ENCODE peak calls at places on chromosomes 12 and 14, in nine cellular contexts. S is PC-3, V is neural progenitor cell, O is GM23248, D is OCI-LY7, R is HCT116, Y is SK-N-SH, J is hepatocyte, L is MM.1S. X is an unnamed sample.
A peak's percentile ranks its signal among the peaks of the same experiment; 100 is the strongest.

GRCh38 chr14:34211732-34212131 is 250.3 kb downstream of the SPTSSA start:
- DNase-seq in S (peak; percentile 51), V (no peak), O (peak; percentile 74), D (no peak), R (no peak), Y (no peak), J (no peak), L (no peak), X (no peak)

GRCh38 chr12:31687101-31687527 is 27.6 kb downstream of the ETFBKMT start:
- DNase-seq in S (no peak), V (no peak), O (no peak), D (peak; percentile 88), R (no peak), Y (no peak), J (no peak), L (peak; percentile 7), X (no peak)

GRCh38 chr14:24167527-24168114 is 4.3 kb upstream of the REC8 start:
- DNase-seq in S (no peak), V (no peak), O (no peak), D (no peak), R (no peak), Y (no peak), J (no peak), L (no peak), X (no peak)

GRCh38 chr12:103928736-103929050 is 1.5 kb upstream of the HSP90B1 start:
- DNase-seq in S (no peak), V (no peak), O (no peak), D (peak; percentile 74), R (no peak), Y (no peak), J (peak; percentile 17), L (peak; percentile 77), X (peak; percentile 11)

GRCh38 chr14:32382704-32383103 is 53.6 kb downstream of the AKAP6 start:
- DNase-seq in S (peak; percentile 59), V (peak; percentile 64), O (peak; percentile 53), D (no peak), R (no peak), Y (peak; percentile 34), J (no peak), L (peak; percentile 10), X (peak; percentile 36)

GRCh38 chr12:109358154-109358869 is 10.6 kb downstream of the MYO1H start:
- DNase-seq in S (no peak), V (no peak), O (peak; percentile 45), D (no peak), R (no peak), Y (peak; percentile 25), J (no peak), L (peak; percentile 52), X (no peak)

GRCh38 chr14:28754209-28754985 is 12.2 kb upstream of the FOXG1 start:
- DNase-seq in S (peak; percentile 78), V (peak; percentile 72), O (peak; percentile 71), D (peak; percentile 32), R (no peak), Y (peak; percentile 58), J (peak; percentile 64), L (peak; percentile 12), X (peak; percentile 79)

GRCh38 chr12:24776856-24777255 is 172.0 kb downstream of the BCAT1 start:
- DNase-seq in S (no peak), V (no peak), O (no peak), D (no peak), R (no peak), Y (no peak), J (no peak), L (no peak), X (no peak)

GRCh38 chr12:111384596-111384995 is 15.7 kb upstream of the PHETA1 start:
- DNase-seq in S (peak; percentile 84), V (no peak), O (no peak), D (no peak), R (no peak), Y (no peak), J (no peak), L (no peak), X (no peak)

GRCh38 chr12:64669270-64669842 is 59.1 kb downstream of the RASSF3 start:
- DNase-seq in S (peak; percentile 41), V (no peak), O (no peak), D (peak; percentile 77), R (no peak), Y (peak; percentile 47), J (no peak), L (peak; percentile 78), X (peak; percentile 42)
- TF ChIP-seq EZH2phosphoT487 in S (no peak), V (no peak), O (no peak), D (no peak), R (no peak), Y (no peak), J (no peak), L (no peak), X (no peak)

DNA sequence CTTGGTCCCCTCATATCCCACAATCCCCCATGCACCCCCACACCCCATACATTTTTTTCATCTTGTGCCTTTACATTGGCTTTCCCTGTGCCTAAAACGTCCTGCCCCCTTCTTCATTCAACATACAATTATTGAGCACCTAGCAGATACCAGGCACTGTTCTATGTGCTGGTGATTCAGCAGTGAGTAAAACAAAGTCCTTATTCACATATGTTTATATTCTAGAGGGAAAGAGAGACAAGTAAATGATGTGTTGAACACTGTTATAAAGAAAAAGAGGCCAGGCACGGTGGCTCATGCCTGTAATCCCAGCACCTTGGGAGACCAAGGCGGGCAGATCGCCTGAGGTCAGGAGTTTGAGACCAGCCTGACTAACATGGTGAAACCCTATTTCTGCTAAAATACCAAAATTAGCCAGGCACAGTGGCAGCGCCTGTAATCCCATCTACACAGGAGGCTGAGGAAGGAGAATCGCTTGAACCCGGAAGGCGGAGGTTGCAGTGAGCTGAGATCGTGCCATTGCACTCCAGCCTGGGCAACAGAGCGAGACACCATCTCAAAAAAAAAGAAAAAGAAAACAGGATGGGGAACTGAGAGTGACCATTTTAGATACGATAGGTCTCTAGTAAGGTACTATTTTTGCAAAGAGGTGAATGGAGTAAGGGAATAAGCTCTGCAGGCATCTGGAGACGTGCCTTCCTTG is 12.2 kb downstream of the SLC7A7 start:
- DNase-seq in S (no peak), V (no peak), O (no peak), D (peak; percentile 53), R (no peak), Y (no peak), J (no peak), L (no peak), X (no peak)
- TF ChIP-seq EZH2phosphoT487 in S (no peak), V (no peak), O (no peak), D (no peak), R (no peak), Y (no peak), J (no peak), L (no peak), X (no peak)

GRCh38 chr14:100106260-100106659 is 41.0 kb downstream of the EVL start:
- DNase-seq in S (no peak), V (no peak), O (no peak), D (no peak), R (no peak), Y (no peak), J (no peak), L (no peak), X (no peak)
- TF ChIP-seq EZH2phosphoT487 in S (no peak), V (no peak), O (no peak), D (no peak), R (no peak), Y (no peak), J (no peak), L (no peak), X (no peak)

GRCh38 chr14:52327374-52328226 is 13.5 kb downstream of the PTGER2 start:
- DNase-seq in S (peak; percentile 70), V (no peak), O (peak; percentile 43), D (no peak), R (no peak), Y (no peak), J (no peak), L (no peak), X (no peak)

GRCh38 chr14:52329678-52330376 is 15.7 kb downstream of the PTGER2 start:
- DNase-seq in S (no peak), V (no peak), O (no peak), D (no peak), R (no peak), Y (no peak), J (no peak), L (no peak), X (no peak)

GRCh38 chr14:52328286-52328685 is 14.2 kb downstream of the PTGER2 start:
- DNase-seq in S (peak; percentile 91), V (no peak), O (peak; percentile 86), D (no peak), R (no peak), Y (no peak), J (no peak), L (no peak), X (no peak)

GRCh38 chr14:52325632-52326031 is 11.5 kb downstream of the PTGER2 start:
- DNase-seq in S (no peak), V (no peak), O (no peak), D (no peak), R (no peak), Y (no peak), J (no peak), L (no peak), X (no peak)

DNA sequence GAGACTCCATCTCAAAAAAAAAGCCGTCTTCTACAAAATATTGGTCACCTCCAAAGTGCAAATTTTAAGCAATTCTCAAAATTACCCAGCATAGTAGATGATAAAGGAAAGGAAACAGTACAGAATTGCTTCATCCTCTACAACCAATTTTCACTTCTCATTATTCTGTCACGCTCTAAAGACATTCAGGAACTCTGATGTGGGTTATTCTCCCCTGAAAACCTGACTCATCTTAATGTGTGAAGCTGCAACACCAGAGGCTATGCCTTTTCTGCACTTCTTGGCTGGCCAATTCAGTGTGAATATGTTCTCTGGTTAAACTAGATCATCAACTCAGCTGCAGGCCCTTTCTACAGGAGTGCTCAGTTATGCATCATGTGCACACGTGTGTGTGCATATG is 11.0 kb downstream of the PTGER2 start:
- DNase-seq in S (peak; percentile 21), V (no peak), O (peak; percentile 74), D (peak; percentile 72), R (no peak), Y (no peak), J (no peak), L (no peak), X (no peak)
- TF ChIP-seq EZH2phosphoT487 in S (no peak), V (no peak), O (no peak), D (no peak), R (no peak), Y (no peak), J (no peak), L (no peak), X (no peak)

GRCh38 chr14:73059326-73059725 is 992 bp downstream of the RBM25 start:
- DNase-seq in S (no peak), V (no peak), O (peak; percentile 66), D (peak; percentile 16), R (no peak), Y (peak; percentile 43), J (peak; percentile 51), L (no peak), X (no peak)
- TF ChIP-seq EZH2phosphoT487 in S (no peak), V (no peak), O (no peak), D (no peak), R (no peak), Y (no peak), J (no peak), L (no peak), X (no peak)

DNA sequence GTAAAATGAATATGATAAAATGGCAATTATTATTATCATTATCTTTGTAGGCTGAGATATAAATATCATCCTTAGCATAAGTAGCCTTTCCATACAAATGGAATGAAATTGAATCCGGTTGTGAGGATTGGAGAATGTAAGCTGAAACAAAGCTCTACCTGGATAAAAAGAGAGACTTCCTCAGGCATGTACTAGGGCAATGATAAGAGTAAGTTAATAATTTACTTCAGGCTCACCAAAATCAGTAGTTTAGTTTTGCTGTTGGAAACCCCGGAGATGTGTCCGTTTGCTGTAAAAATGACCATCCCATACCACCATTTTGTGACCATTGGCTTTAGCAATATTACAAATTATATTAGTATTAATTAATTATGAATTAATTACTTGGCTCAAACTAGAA is 96.3 kb downstream of the C12orf75 start:
- DNase-seq in S (no peak), V (no peak), O (no peak), D (no peak), R (no peak), Y (no peak), J (no peak), L (no peak), X (no peak)
- TF ChIP-seq EZH2phosphoT487 in S (no peak), V (no peak), O (no peak), D (no peak), R (no peak), Y (no peak), J (no peak), L (no peak), X (no peak)

X was measured in GM23338.